ENCODE peak calls at places on chromosome 11, in seven cellular contexts. One of them, this sample, is unnamed.
A peak's percentile ranks its signal among the peaks of the same experiment; 100 is the strongest.

GRCh38 chr11:109309153-109309552 is 112.8 kb upstream of the C11orf87 start:
- DNase-seq in 8988T: no peak
- DNase-seq in ascending aorta: no peak
- DNase-seq in heart left ventricle: no peak
- DNase-seq in NCI-H2029: peak; percentile 44
- DNase-seq in stimulated activated CD4-positive, alpha-beta T cell treated with anti-CD3 and anti-CD28 coated beads, Interleukin-15, amount 100 ng/mL, for 1 hour: no peak
- DNase-seq in AG09309: no peak
- DNase-seq in this sample: no peak

GRCh38 chr11:130631119-130631518 is 182.7 kb downstream of the ADAMTS15 start:
- DNase-seq in 8988T: no peak
- DNase-seq in ascending aorta: no peak
- DNase-seq in heart left ventricle: no peak
- DNase-seq in AG09309: peak; percentile 71
- DNase-seq in stimulated activated CD4-positive, alpha-beta T cell treated with anti-CD3 and anti-CD28 coated beads, Interleukin-15, amount 100 ng/mL, for 1 hour: no peak
- DNase-seq in NCI-H2029: no peak
- DNase-seq in this sample: no peak

GRCh38 chr11:117950999-117951961 is 22.1 kb upstream of the TMPRSS13 start:
- DNase-seq in AG09309: no peak
- DNase-seq in stimulated activated CD4-positive, alpha-beta T cell treated with anti-CD3 and anti-CD28 coated beads, Interleukin-15, amount 100 ng/mL, for 1 hour: no peak
- DNase-seq in NCI-H2029: no peak
- DNase-seq in 8988T: no peak
- DNase-seq in heart left ventricle: no peak
- DNase-seq in ascending aorta: no peak
- DNase-seq in this sample: no peak

GRCh38 chr11:121634889-121635288 is 182.1 kb upstream of the SORL1-AS1 start:
- DNase-seq in ascending aorta: no peak
- DNase-seq in heart left ventricle: no peak
- DNase-seq in stimulated activated CD4-positive, alpha-beta T cell treated with anti-CD3 and anti-CD28 coated beads, Interleukin-15, amount 100 ng/mL, for 1 hour: no peak
- DNase-seq in AG09309: peak; percentile 78
- DNase-seq in NCI-H2029: no peak
- DNase-seq in 8988T: no peak
- DNase-seq in this sample: no peak

GRCh38 chr11:78952188-78952587 is 377.5 kb upstream of the NARS2 start:
- DNase-seq in stimulated activated CD4-positive, alpha-beta T cell treated with anti-CD3 and anti-CD28 coated beads, Interleukin-15, amount 100 ng/mL, for 1 hour: no peak
- DNase-seq in ascending aorta: no peak
- DNase-seq in 8988T: no peak
- DNase-seq in AG09309: no peak
- DNase-seq in heart left ventricle: no peak
- DNase-seq in NCI-H2029: no peak
- DNase-seq in this sample: no peak

GRCh38 chr11:30758946-30759501 is 172.9 kb upstream of the MPPED2 start:
- DNase-seq in AG09309: no peak
- DNase-seq in NCI-H2029: no peak
- DNase-seq in stimulated activated CD4-positive, alpha-beta T cell treated with anti-CD3 and anti-CD28 coated beads, Interleukin-15, amount 100 ng/mL, for 1 hour: no peak
- DNase-seq in ascending aorta: no peak
- DNase-seq in heart left ventricle: no peak
- DNase-seq in 8988T: no peak
- DNase-seq in this sample: no peak

GRCh38 chr11:92473736-92474135 is 249.1 kb downstream of the FAT3 start:
- DNase-seq in 8988T: no peak
- DNase-seq in ascending aorta: no peak
- DNase-seq in AG09309: no peak
- DNase-seq in NCI-H2029: no peak
- DNase-seq in heart left ventricle: no peak
- DNase-seq in stimulated activated CD4-positive, alpha-beta T cell treated with anti-CD3 and anti-CD28 coated beads, Interleukin-15, amount 100 ng/mL, for 1 hour: no peak
- DNase-seq in this sample: no peak

GRCh38 chr11:84313830-84314359 is 1027.7 kb upstream of the CCDC90B start:
- DNase-seq in ascending aorta: no peak
- DNase-seq in NCI-H2029: no peak
- DNase-seq in stimulated activated CD4-positive, alpha-beta T cell treated with anti-CD3 and anti-CD28 coated beads, Interleukin-15, amount 100 ng/mL, for 1 hour: no peak
- DNase-seq in 8988T: no peak
- DNase-seq in heart left ventricle: no peak
- DNase-seq in AG09309: no peak
- DNase-seq in this sample: no peak

GRCh38 chr11:110777765-110778164 is 65.5 kb upstream of the ARHGAP20 start:
- DNase-seq in stimulated activated CD4-positive, alpha-beta T cell treated with anti-CD3 and anti-CD28 coated beads, Interleukin-15, amount 100 ng/mL, for 1 hour: no peak
- DNase-seq in ascending aorta: peak; percentile 68
- DNase-seq in NCI-H2029: no peak
- DNase-seq in 8988T: no peak
- DNase-seq in AG09309: no peak
- DNase-seq in heart left ventricle: no peak
- DNase-seq in this sample: no peak

GRCh38 chr11:296206-296975 is 2.9 kb downstream of the IFITM5 start:
- DNase-seq in heart left ventricle: peak; percentile 21
- DNase-seq in AG09309: no peak
- DNase-seq in NCI-H2029: no peak
- DNase-seq in 8988T: no peak
- DNase-seq in ascending aorta: no peak
- DNase-seq in stimulated activated CD4-positive, alpha-beta T cell treated with anti-CD3 and anti-CD28 coated beads, Interleukin-15, amount 100 ng/mL, for 1 hour: no peak
- DNase-seq in this sample: no peak

GRCh38 chr11:102476812-102477211 is 24.2 kb upstream of the TMEM123 start:
- DNase-seq in NCI-H2029: peak; percentile 87
- DNase-seq in ascending aorta: no peak
- DNase-seq in 8988T: no peak
- DNase-seq in stimulated activated CD4-positive, alpha-beta T cell treated with anti-CD3 and anti-CD28 coated beads, Interleukin-15, amount 100 ng/mL, for 1 hour: no peak
- DNase-seq in AG09309: no peak
- DNase-seq in heart left ventricle: peak; percentile 72
- DNase-seq in this sample: no peak

GRCh38 chr11:45252134-45252856 is 33.8 kb downstream of the SYT13 start:
- DNase-seq in heart left ventricle: peak; percentile 69
- DNase-seq in stimulated activated CD4-positive, alpha-beta T cell treated with anti-CD3 and anti-CD28 coated beads, Interleukin-15, amount 100 ng/mL, for 1 hour: no peak
- DNase-seq in AG09309: no peak
- DNase-seq in NCI-H2029: peak; percentile 17
- DNase-seq in ascending aorta: no peak
- DNase-seq in 8988T: peak; percentile 83
- DNase-seq in this sample: no peak

GRCh38 chr11:36340909-36341308 is 44.8 kb downstream of the PRR5L start:
- DNase-seq in 8988T: no peak
- DNase-seq in heart left ventricle: no peak
- DNase-seq in NCI-H2029: no peak
- DNase-seq in ascending aorta: no peak
- DNase-seq in AG09309: no peak
- DNase-seq in stimulated activated CD4-positive, alpha-beta T cell treated with anti-CD3 and anti-CD28 coated beads, Interleukin-15, amount 100 ng/mL, for 1 hour: no peak
- DNase-seq in this sample: no peak

GRCh38 chr11:10443152-10443551 is 11.9 kb upstream of the AMPD3 start:
- DNase-seq in ascending aorta: no peak
- DNase-seq in stimulated activated CD4-positive, alpha-beta T cell treated with anti-CD3 and anti-CD28 coated beads, Interleukin-15, amount 100 ng/mL, for 1 hour: no peak
- DNase-seq in 8988T: no peak
- DNase-seq in AG09309: no peak
- DNase-seq in NCI-H2029: no peak
- DNase-seq in heart left ventricle: no peak
- DNase-seq in this sample: no peak

GRCh38 chr11:116605543-116605942 is 167.2 kb downstream of the BUD13 start:
- DNase-seq in ascending aorta: peak; percentile 16
- DNase-seq in 8988T: peak; percentile 53
- DNase-seq in stimulated activated CD4-positive, alpha-beta T cell treated with anti-CD3 and anti-CD28 coated beads, Interleukin-15, amount 100 ng/mL, for 1 hour: no peak
- DNase-seq in NCI-H2029: no peak
- DNase-seq in AG09309: no peak
- DNase-seq in heart left ventricle: peak; percentile 29
- DNase-seq in this sample: no peak

GRCh38 chr11:120578591-120579154 is 67.1 kb downstream of the GRIK4 start:
- DNase-seq in heart left ventricle: no peak
- DNase-seq in NCI-H2029: no peak
- DNase-seq in stimulated activated CD4-positive, alpha-beta T cell treated with anti-CD3 and anti-CD28 coated beads, Interleukin-15, amount 100 ng/mL, for 1 hour: no peak
- DNase-seq in AG09309: no peak
- DNase-seq in 8988T: no peak
- DNase-seq in ascending aorta: no peak
- DNase-seq in this sample: peak; percentile 35

GRCh38 chr11:10607462-10607861 is 39.0 kb upstream of the LYVE1 start:
- DNase-seq in NCI-H2029: no peak
- DNase-seq in stimulated activated CD4-positive, alpha-beta T cell treated with anti-CD3 and anti-CD28 coated beads, Interleukin-15, amount 100 ng/mL, for 1 hour: no peak
- DNase-seq in 8988T: no peak
- DNase-seq in heart left ventricle: no peak
- DNase-seq in ascending aorta: no peak
- DNase-seq in AG09309: no peak
- DNase-seq in this sample: no peak

GRCh38 chr11:122141757-122142156 is 25.7 kb upstream of the BLID start:
- DNase-seq in NCI-H2029: no peak
- DNase-seq in AG09309: no peak
- DNase-seq in stimulated activated CD4-positive, alpha-beta T cell treated with anti-CD3 and anti-CD28 coated beads, Interleukin-15, amount 100 ng/mL, for 1 hour: no peak
- DNase-seq in 8988T: no peak
- DNase-seq in ascending aorta: no peak
- DNase-seq in heart left ventricle: no peak
- DNase-seq in this sample: no peak

GRCh38 chr11:119918356-119918755 is 189.4 kb upstream of the NECTIN1 start:
- DNase-seq in stimulated activated CD4-positive, alpha-beta T cell treated with anti-CD3 and anti-CD28 coated beads, Interleukin-15, amount 100 ng/mL, for 1 hour: no peak
- DNase-seq in heart left ventricle: no peak
- DNase-seq in 8988T: no peak
- DNase-seq in AG09309: no peak
- DNase-seq in NCI-H2029: no peak
- DNase-seq in ascending aorta: no peak
- DNase-seq in this sample: no peak

GRCh38 chr11:66628061-66628603 is 10.4 kb upstream of the RBM4 start:
- DNase-seq in heart left ventricle: no peak
- DNase-seq in AG09309: no peak
- DNase-seq in 8988T: no peak
- DNase-seq in ascending aorta: no peak
- DNase-seq in stimulated activated CD4-positive, alpha-beta T cell treated with anti-CD3 and anti-CD28 coated beads, Interleukin-15, amount 100 ng/mL, for 1 hour: no peak
- DNase-seq in NCI-H2029: no peak
- DNase-seq in this sample: no peak

GRCh38 chr11:57474017-57474750 is 13.9 kb downstream of the RTN4RL2 start:
- DNase-seq in AG09309: no peak
- DNase-seq in heart left ventricle: no peak
- DNase-seq in NCI-H2029: no peak
- DNase-seq in 8988T: no peak
- DNase-seq in ascending aorta: no peak
- DNase-seq in stimulated activated CD4-positive, alpha-beta T cell treated with anti-CD3 and anti-CD28 coated beads, Interleukin-15, amount 100 ng/mL, for 1 hour: no peak
- DNase-seq in this sample: no peak

GRCh38 chr11:125514336-125515101 is 18.5 kb upstream of the FEZ1 start:
- DNase-seq in stimulated activated CD4-positive, alpha-beta T cell treated with anti-CD3 and anti-CD28 coated beads, Interleukin-15, amount 100 ng/mL, for 1 hour: no peak
- DNase-seq in NCI-H2029: no peak
- DNase-seq in heart left ventricle: no peak
- DNase-seq in ascending aorta: no peak
- DNase-seq in 8988T: no peak
- DNase-seq in AG09309: peak; percentile 55
- DNase-seq in this sample: no peak

GRCh38 chr11:62124186-62125113 is 639 bp downstream of the INCENP start:
- DNase-seq in AG09309: no peak
- DNase-seq in 8988T: no peak
- DNase-seq in heart left ventricle: no peak
- DNase-seq in ascending aorta: no peak
- DNase-seq in stimulated activated CD4-positive, alpha-beta T cell treated with anti-CD3 and anti-CD28 coated beads, Interleukin-15, amount 100 ng/mL, for 1 hour: no peak
- DNase-seq in NCI-H2029: no peak
- DNase-seq in this sample: no peak

GRCh38 chr11:128701086-128701485 is 7.2 kb downstream of the FLI1 start:
- DNase-seq in AG09309: no peak
- DNase-seq in heart left ventricle: no peak
- DNase-seq in ascending aorta: no peak
- DNase-seq in NCI-H2029: no peak
- DNase-seq in 8988T: no peak
- DNase-seq in stimulated activated CD4-positive, alpha-beta T cell treated with anti-CD3 and anti-CD28 coated beads, Interleukin-15, amount 100 ng/mL, for 1 hour: no peak
- DNase-seq in this sample: no peak

GRCh38 chr11:125441648-125442410 is 54.2 kb downstream of the FEZ1 start:
- DNase-seq in AG09309: no peak
- DNase-seq in 8988T: no peak
- DNase-seq in ascending aorta: no peak
- DNase-seq in NCI-H2029: no peak
- DNase-seq in heart left ventricle: no peak
- DNase-seq in stimulated activated CD4-positive, alpha-beta T cell treated with anti-CD3 and anti-CD28 coated beads, Interleukin-15, amount 100 ng/mL, for 1 hour: no peak
- DNase-seq in this sample: no peak

GRCh38 chr11:130464289-130464812 is 15.9 kb downstream of the ADAMTS15 start:
- DNase-seq in NCI-H2029: no peak
- DNase-seq in AG09309: no peak
- DNase-seq in heart left ventricle: no peak
- DNase-seq in ascending aorta: no peak
- DNase-seq in stimulated activated CD4-positive, alpha-beta T cell treated with anti-CD3 and anti-CD28 coated beads, Interleukin-15, amount 100 ng/mL, for 1 hour: no peak
- DNase-seq in 8988T: no peak
- DNase-seq in this sample: no peak

GRCh38 chr11:1867381-1867780 is 14.5 kb downstream of the LSP1 start:
- DNase-seq in NCI-H2029: no peak
- DNase-seq in 8988T: no peak
- DNase-seq in AG09309: no peak
- DNase-seq in ascending aorta: no peak
- DNase-seq in heart left ventricle: peak; percentile 18
- DNase-seq in stimulated activated CD4-positive, alpha-beta T cell treated with anti-CD3 and anti-CD28 coated beads, Interleukin-15, amount 100 ng/mL, for 1 hour: no peak
- DNase-seq in this sample: no peak

GRCh38 chr11:3218483-3219280 is at the start of gene MRGPRG:
- DNase-seq in heart left ventricle: no peak
- DNase-seq in NCI-H2029: no peak
- DNase-seq in 8988T: peak; percentile 63
- DNase-seq in ascending aorta: peak; percentile 53
- DNase-seq in AG09309: no peak
- DNase-seq in stimulated activated CD4-positive, alpha-beta T cell treated with anti-CD3 and anti-CD28 coated beads, Interleukin-15, amount 100 ng/mL, for 1 hour: no peak
- DNase-seq in this sample: peak; percentile 50

GRCh38 chr11:111021131-111021530 is 224.4 kb upstream of the POU2AF2 start:
- DNase-seq in ascending aorta: no peak
- DNase-seq in 8988T: no peak
- DNase-seq in heart left ventricle: no peak
- DNase-seq in NCI-H2029: peak; percentile 9
- DNase-seq in stimulated activated CD4-positive, alpha-beta T cell treated with anti-CD3 and anti-CD28 coated beads, Interleukin-15, amount 100 ng/mL, for 1 hour: no peak
- DNase-seq in AG09309: no peak
- DNase-seq in this sample: no peak

GRCh38 chr11:112057170-112057569 is 16.6 kb downstream of the PIH1D2 start:
- DNase-seq in heart left ventricle: no peak
- DNase-seq in NCI-H2029: no peak
- DNase-seq in ascending aorta: no peak
- DNase-seq in stimulated activated CD4-positive, alpha-beta T cell treated with anti-CD3 and anti-CD28 coated beads, Interleukin-15, amount 100 ng/mL, for 1 hour: no peak
- DNase-seq in AG09309: no peak
- DNase-seq in 8988T: no peak
- DNase-seq in this sample: no peak

GRCh38 chr11:15073361-15074205 is at the start of gene CALCB:
- DNase-seq in 8988T: peak; percentile 28
- DNase-seq in stimulated activated CD4-positive, alpha-beta T cell treated with anti-CD3 and anti-CD28 coated beads, Interleukin-15, amount 100 ng/mL, for 1 hour: no peak
- DNase-seq in heart left ventricle: no peak
- DNase-seq in NCI-H2029: peak; percentile 20
- DNase-seq in AG09309: no peak
- DNase-seq in ascending aorta: no peak
- DNase-seq in this sample: no peak

GRCh38 chr11:35305670-35306382 is 113.5 kb downstream of the SLC1A2 start:
- DNase-seq in ascending aorta: no peak
- DNase-seq in AG09309: no peak
- DNase-seq in 8988T: peak; percentile 64
- DNase-seq in NCI-H2029: no peak
- DNase-seq in heart left ventricle: no peak
- DNase-seq in stimulated activated CD4-positive, alpha-beta T cell treated with anti-CD3 and anti-CD28 coated beads, Interleukin-15, amount 100 ng/mL, for 1 hour: peak; percentile 8
- DNase-seq in this sample: no peak

GRCh38 chr11:72736452-72737069 is 15.6 kb downstream of the ARAP1 start:
- DNase-seq in NCI-H2029: no peak
- DNase-seq in heart left ventricle: peak; percentile 77
- DNase-seq in stimulated activated CD4-positive, alpha-beta T cell treated with anti-CD3 and anti-CD28 coated beads, Interleukin-15, amount 100 ng/mL, for 1 hour: no peak
- DNase-seq in AG09309: no peak
- DNase-seq in 8988T: peak; percentile 85
- DNase-seq in ascending aorta: peak; percentile 79
- DNase-seq in this sample: no peak

GRCh38 chr11:114162719-114163123 is 103.2 kb downstream of the ZBTB16 start:
- DNase-seq in 8988T: peak; percentile 44
- DNase-seq in AG09309: peak; percentile 94
- DNase-seq in stimulated activated CD4-positive, alpha-beta T cell treated with anti-CD3 and anti-CD28 coated beads, Interleukin-15, amount 100 ng/mL, for 1 hour: no peak
- DNase-seq in ascending aorta: peak; percentile 97
- DNase-seq in NCI-H2029: peak; percentile 89
- DNase-seq in heart left ventricle: peak; percentile 92
- DNase-seq in this sample: peak; percentile 97

GRCh38 chr11:48096588-48097525 is 116.5 kb downstream of the PTPRJ start:
- DNase-seq in ascending aorta: no peak
- DNase-seq in AG09309: no peak
- DNase-seq in NCI-H2029: no peak
- DNase-seq in 8988T: no peak
- DNase-seq in stimulated activated CD4-positive, alpha-beta T cell treated with anti-CD3 and anti-CD28 coated beads, Interleukin-15, amount 100 ng/mL, for 1 hour: no peak
- DNase-seq in heart left ventricle: no peak
- DNase-seq in this sample: no peak